ENCODE peak calls at places on chromosome 15, in nine cellular contexts. One of them, this sample, is unnamed.

GRCh38 chr15:77622212-77622941 is 10.3 kb downstream of the LINGO1 start:
- DNase-seq in AG04449: no peak
- DNase-seq in epithelial cell of esophagus: no peak
- DNase-seq in heart left ventricle: no peak
- DNase-seq in astrocyte: no peak
- DNase-seq in body of pancreas: no peak
- DNase-seq in foreskin fibroblast: no peak
- DNase-seq in dorsolateral prefrontal cortex: no peak
- DNase-seq in astrocyte of the spinal cord: no peak
- DNase-seq in this sample: no peak

GRCh38 chr15:75059607-75060006 is 36.2 kb downstream of the PPCDC start:
- DNase-seq in AG04449: no peak
- DNase-seq in epithelial cell of esophagus: no peak
- DNase-seq in heart left ventricle: no peak
- DNase-seq in astrocyte: no peak
- DNase-seq in body of pancreas: no peak
- DNase-seq in foreskin fibroblast: no peak
- DNase-seq in dorsolateral prefrontal cortex: no peak
- DNase-seq in astrocyte of the spinal cord: no peak
- DNase-seq in this sample: no peak

GRCh38 chr15:59516655-59517461 is 78.9 kb downstream of the FAM81A start:
- DNase-seq in AG04449: no peak
- DNase-seq in epithelial cell of esophagus: no peak
- DNase-seq in heart left ventricle: no peak
- DNase-seq in astrocyte: no peak
- DNase-seq in body of pancreas: no peak
- DNase-seq in foreskin fibroblast: no peak
- DNase-seq in dorsolateral prefrontal cortex: no peak
- DNase-seq in astrocyte of the spinal cord: no peak
- DNase-seq in this sample: no peak

GRCh38 chr15:47218295-47218694 is 499.0 kb upstream of the SEMA6D start:
- DNase-seq in AG04449: no peak
- DNase-seq in epithelial cell of esophagus: no peak
- DNase-seq in heart left ventricle: no peak
- DNase-seq in astrocyte: peak; percentile 2
- DNase-seq in body of pancreas: no peak
- DNase-seq in foreskin fibroblast: no peak
- DNase-seq in dorsolateral prefrontal cortex: no peak
- DNase-seq in astrocyte of the spinal cord: peak; percentile 61
- DNase-seq in this sample: no peak

GRCh38 chr15:101428758-101429157 is 60.7 kb downstream of the PCSK6 start:
- DNase-seq in AG04449: no peak
- DNase-seq in epithelial cell of esophagus: no peak
- DNase-seq in heart left ventricle: no peak
- DNase-seq in astrocyte: no peak
- DNase-seq in body of pancreas: no peak
- DNase-seq in foreskin fibroblast: no peak
- DNase-seq in dorsolateral prefrontal cortex: no peak
- DNase-seq in astrocyte of the spinal cord: no peak
- DNase-seq in this sample: no peak

GRCh38 chr15:90960316-90961091 is 5.8 kb downstream of the RCCD1 start:
- DNase-seq in AG04449: no peak
- DNase-seq in epithelial cell of esophagus: no peak
- DNase-seq in heart left ventricle: no peak
- DNase-seq in astrocyte: no peak
- DNase-seq in body of pancreas: no peak
- DNase-seq in foreskin fibroblast: no peak
- DNase-seq in dorsolateral prefrontal cortex: peak; percentile 33
- DNase-seq in astrocyte of the spinal cord: no peak
- DNase-seq in this sample: no peak

GRCh38 chr15:73120269-73120668 is 68.0 kb downstream of the NEO1 start:
- DNase-seq in AG04449: no peak
- DNase-seq in epithelial cell of esophagus: no peak
- DNase-seq in heart left ventricle: no peak
- DNase-seq in astrocyte: no peak
- DNase-seq in body of pancreas: no peak
- DNase-seq in foreskin fibroblast: no peak
- DNase-seq in dorsolateral prefrontal cortex: no peak
- DNase-seq in astrocyte of the spinal cord: no peak
- DNase-seq in this sample: no peak

GRCh38 chr15:75149911-75150709 is 51.6 kb upstream of the C15orf39 start:
- DNase-seq in AG04449: no peak
- DNase-seq in epithelial cell of esophagus: peak; percentile 82
- DNase-seq in heart left ventricle: no peak
- DNase-seq in astrocyte: peak; percentile 32
- DNase-seq in body of pancreas: no peak
- DNase-seq in foreskin fibroblast: peak; percentile 80
- DNase-seq in dorsolateral prefrontal cortex: no peak
- DNase-seq in astrocyte of the spinal cord: peak; percentile 26
- DNase-seq in this sample: peak; percentile 63

GRCh38 chr15:98889930-98890695 is 117.5 kb downstream of the PGPEP1L start:
- DNase-seq in AG04449: peak; percentile 69
- DNase-seq in epithelial cell of esophagus: peak; percentile 94
- DNase-seq in heart left ventricle: no peak
- DNase-seq in astrocyte: peak; percentile 100
- DNase-seq in body of pancreas: no peak
- DNase-seq in foreskin fibroblast: peak; percentile 87
- DNase-seq in dorsolateral prefrontal cortex: no peak
- DNase-seq in astrocyte of the spinal cord: peak; percentile 96
- DNase-seq in this sample: peak; percentile 73

GRCh38 chr15:94582368-94582767 is 351.0 kb downstream of the MCTP2 start:
- DNase-seq in AG04449: no peak
- DNase-seq in epithelial cell of esophagus: peak; percentile 48
- DNase-seq in heart left ventricle: peak; percentile 19
- DNase-seq in astrocyte: no peak
- DNase-seq in body of pancreas: no peak
- DNase-seq in foreskin fibroblast: no peak
- DNase-seq in dorsolateral prefrontal cortex: no peak
- DNase-seq in astrocyte of the spinal cord: no peak
- DNase-seq in this sample: no peak

GRCh38 chr15:69017978-69018377 is 3.5 kb downstream of the NOX5 start:
- DNase-seq in AG04449: no peak
- DNase-seq in epithelial cell of esophagus: no peak
- DNase-seq in heart left ventricle: no peak
- DNase-seq in astrocyte: no peak
- DNase-seq in body of pancreas: no peak
- DNase-seq in foreskin fibroblast: no peak
- DNase-seq in dorsolateral prefrontal cortex: no peak
- DNase-seq in astrocyte of the spinal cord: no peak
- DNase-seq in this sample: no peak

GRCh38 chr15:57227181-57227580 is 149.1 kb upstream of the CGNL1 start:
- DNase-seq in AG04449: no peak
- DNase-seq in epithelial cell of esophagus: no peak
- DNase-seq in heart left ventricle: no peak
- DNase-seq in astrocyte: no peak
- DNase-seq in body of pancreas: no peak
- DNase-seq in foreskin fibroblast: no peak
- DNase-seq in dorsolateral prefrontal cortex: no peak
- DNase-seq in astrocyte of the spinal cord: no peak
- DNase-seq in this sample: no peak

GRCh38 chr15:63191895-63192603 is 2.6 kb downstream of the RAB8B start:
- DNase-seq in AG04449: no peak
- DNase-seq in epithelial cell of esophagus: no peak
- DNase-seq in heart left ventricle: no peak
- DNase-seq in astrocyte: no peak
- DNase-seq in body of pancreas: no peak
- DNase-seq in foreskin fibroblast: no peak
- DNase-seq in dorsolateral prefrontal cortex: no peak
- DNase-seq in astrocyte of the spinal cord: no peak
- DNase-seq in this sample: no peak

GRCh38 chr15:63194291-63194681 is 4.9 kb downstream of the RAB8B start:
- DNase-seq in AG04449: no peak
- DNase-seq in epithelial cell of esophagus: no peak
- DNase-seq in heart left ventricle: no peak
- DNase-seq in astrocyte: no peak
- DNase-seq in body of pancreas: no peak
- DNase-seq in foreskin fibroblast: no peak
- DNase-seq in dorsolateral prefrontal cortex: no peak
- DNase-seq in astrocyte of the spinal cord: no peak
- DNase-seq in this sample: no peak

GRCh38 chr15:63190993-63191392 is 1.6 kb downstream of the RAB8B start:
- DNase-seq in AG04449: no peak
- DNase-seq in epithelial cell of esophagus: no peak
- DNase-seq in heart left ventricle: no peak
- DNase-seq in astrocyte: no peak
- DNase-seq in body of pancreas: no peak
- DNase-seq in foreskin fibroblast: no peak
- DNase-seq in dorsolateral prefrontal cortex: no peak
- DNase-seq in astrocyte of the spinal cord: no peak
- DNase-seq in this sample: no peak

GRCh38 chr15:63189955-63190691 is 717 bp downstream of the RAB8B start:
- DNase-seq in AG04449: no peak
- DNase-seq in epithelial cell of esophagus: peak; percentile 38
- DNase-seq in heart left ventricle: no peak
- DNase-seq in astrocyte: no peak
- DNase-seq in body of pancreas: no peak
- DNase-seq in foreskin fibroblast: no peak
- DNase-seq in dorsolateral prefrontal cortex: no peak
- DNase-seq in astrocyte of the spinal cord: no peak
- DNase-seq in this sample: no peak

GRCh38 chr15:63192604-63193206 is 3.3 kb downstream of the RAB8B start:
- DNase-seq in AG04449: no peak
- DNase-seq in epithelial cell of esophagus: no peak
- DNase-seq in heart left ventricle: no peak
- DNase-seq in astrocyte: no peak
- DNase-seq in body of pancreas: no peak
- DNase-seq in foreskin fibroblast: no peak
- DNase-seq in dorsolateral prefrontal cortex: no peak
- DNase-seq in astrocyte of the spinal cord: no peak
- DNase-seq in this sample: no peak
- TF ChIP-seq CTCF in AG04449: no peak
- TF ChIP-seq CTCF in epithelial cell of esophagus: no peak
- TF ChIP-seq CTCF in heart left ventricle: no peak
- TF ChIP-seq CTCF in astrocyte: no peak
- TF ChIP-seq CTCF in body of pancreas: no peak
- TF ChIP-seq CTCF in foreskin fibroblast: no peak
- TF ChIP-seq CTCF in dorsolateral prefrontal cortex: no peak
- TF ChIP-seq CTCF in astrocyte of the spinal cord: no peak
- TF ChIP-seq CTCF in this sample: no peak

DNA sequence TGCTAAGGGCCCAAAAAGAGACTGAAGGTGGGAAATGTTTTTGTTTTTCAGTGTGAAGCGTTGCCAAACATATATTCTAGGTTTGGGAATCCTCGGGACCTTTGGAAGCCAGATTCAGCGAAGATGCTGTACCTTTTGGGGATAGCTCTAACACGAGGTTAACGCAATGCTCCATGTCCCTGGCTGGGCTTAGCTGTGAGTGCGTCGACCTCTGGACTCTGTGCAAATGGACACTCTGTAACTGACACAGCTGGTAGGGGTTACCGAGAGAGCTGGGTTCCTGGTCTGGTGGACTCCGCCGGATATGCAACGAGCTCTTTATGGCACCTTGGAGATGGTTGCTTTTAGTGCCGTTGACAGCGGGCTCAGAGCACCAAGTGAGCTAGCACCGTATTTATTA is 724 bp upstream of the SH3GL3 start:
- DNase-seq in AG04449: no peak
- DNase-seq in epithelial cell of esophagus: no peak
- DNase-seq in heart left ventricle: no peak
- DNase-seq in astrocyte: no peak
- DNase-seq in body of pancreas: no peak
- DNase-seq in foreskin fibroblast: no peak
- DNase-seq in dorsolateral prefrontal cortex: no peak
- DNase-seq in astrocyte of the spinal cord: no peak
- DNase-seq in this sample: no peak
- H3K4me3 ChIP-seq in AG04449: no peak overlapping the region
- H3K4me3 ChIP-seq in epithelial cell of esophagus: no peak overlapping the region
- H3K4me3 ChIP-seq in heart left ventricle: no peak overlapping the region
- H3K4me3 ChIP-seq in astrocyte: peak overlapping the region; percentile 52
- H3K4me3 ChIP-seq in body of pancreas: no peak overlapping the region
- H3K4me3 ChIP-seq in foreskin fibroblast: no peak overlapping the region
- H3K4me3 ChIP-seq in dorsolateral prefrontal cortex: peak overlapping the region; percentile 75
- H3K4me3 ChIP-seq in astrocyte of the spinal cord: no peak overlapping the region
- H3K4me3 ChIP-seq in this sample: no peak overlapping the region

DNA sequence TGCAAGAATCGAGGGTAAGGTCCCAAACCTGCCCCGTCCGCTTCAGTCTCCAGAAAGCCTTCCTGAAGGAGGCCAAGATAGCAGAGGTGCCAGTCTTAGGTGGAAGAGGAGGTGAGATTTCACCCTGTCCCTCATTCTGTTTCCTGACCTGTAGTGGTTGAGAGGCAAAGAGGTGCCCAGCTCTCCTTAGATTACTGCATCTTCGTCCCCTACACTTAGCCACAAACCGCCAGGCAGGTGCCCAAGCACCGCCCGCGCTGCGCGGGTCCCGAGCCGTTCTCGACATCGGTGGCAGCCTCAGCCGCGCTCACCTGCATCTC is 23.8 kb upstream of the POLG start:
- DNase-seq in AG04449: no peak
- DNase-seq in epithelial cell of esophagus: no peak
- DNase-seq in heart left ventricle: no peak
- DNase-seq in astrocyte: no peak
- DNase-seq in body of pancreas: no peak
- DNase-seq in foreskin fibroblast: no peak
- DNase-seq in dorsolateral prefrontal cortex: peak; percentile 84
- DNase-seq in astrocyte of the spinal cord: no peak
- DNase-seq in this sample: no peak
- TF ChIP-seq CTCF in AG04449: no peak
- TF ChIP-seq CTCF in epithelial cell of esophagus: no peak
- TF ChIP-seq CTCF in heart left ventricle: no peak
- TF ChIP-seq CTCF in astrocyte: no peak
- TF ChIP-seq CTCF in body of pancreas: no peak
- TF ChIP-seq CTCF in foreskin fibroblast: no peak
- TF ChIP-seq CTCF in dorsolateral prefrontal cortex: no peak
- TF ChIP-seq CTCF in astrocyte of the spinal cord: no peak
- TF ChIP-seq CTCF in this sample: no peak

DNA sequence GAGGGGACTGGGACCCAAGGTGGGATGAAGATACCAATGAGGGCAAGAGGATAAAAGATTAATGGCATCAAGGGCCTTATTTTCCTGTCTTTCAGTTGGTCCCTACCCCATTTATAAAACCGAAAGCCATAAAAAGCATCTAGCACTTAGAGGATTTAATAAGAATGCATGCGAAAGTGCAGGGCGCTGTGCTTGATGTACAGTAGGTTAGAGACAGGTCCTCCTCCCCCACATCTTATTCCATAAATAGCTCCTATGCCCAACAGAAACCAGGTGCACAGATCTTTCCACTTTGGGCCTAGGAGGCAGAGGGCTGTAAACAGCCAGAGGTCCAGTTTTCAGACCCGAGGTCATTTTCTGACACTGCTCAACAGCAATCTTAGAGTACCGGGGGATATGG is 1.2 kb downstream of the LPCAT4 start:
- DNase-seq in AG04449: no peak
- DNase-seq in epithelial cell of esophagus: no peak
- DNase-seq in heart left ventricle: peak; percentile 8
- DNase-seq in astrocyte: no peak
- DNase-seq in body of pancreas: no peak
- DNase-seq in foreskin fibroblast: no peak
- DNase-seq in dorsolateral prefrontal cortex: no peak
- DNase-seq in astrocyte of the spinal cord: no peak
- DNase-seq in this sample: no peak
- H3K4me3 ChIP-seq in AG04449: peak overlapping the region; percentile 89
- H3K4me3 ChIP-seq in epithelial cell of esophagus: peak overlapping the region; percentile 79
- H3K4me3 ChIP-seq in heart left ventricle: peak overlapping the region; percentile 77
- H3K4me3 ChIP-seq in astrocyte: peak overlapping the region; percentile 77
- H3K4me3 ChIP-seq in body of pancreas: no peak overlapping the region
- H3K4me3 ChIP-seq in foreskin fibroblast: peak overlapping the region; percentile 84
- H3K4me3 ChIP-seq in dorsolateral prefrontal cortex: peak overlapping the region; percentile 92
- H3K4me3 ChIP-seq in astrocyte of the spinal cord: peak overlapping the region; percentile 83
- H3K4me3 ChIP-seq in this sample: peak overlapping the region; percentile 85

This sample was measured in HFF-Myc.